ENCODE peak calls at places on chromosomes 7 and 10, in five cellular contexts. E is hepatocyte, O is choroid plexus epithelial cell, L is endodermal cell, S is GM10248. D is an unnamed sample.

GRCh38 chr10:73044378-73045285 is 52.0 kb downstream of the P4HA1 start:
- DNase-seq in O (peak; percentile 91), E (no peak), L (no peak), S (no peak), D (no peak)

GRCh38 chr7:43926193-43927043 is at the start of gene UBE2D4:
- DNase-seq in E (peak; percentile 91), L (peak; percentile 88), S (peak; percentile 92), O (peak; percentile 69), D (peak; percentile 89)

GRCh38 chr10:61397175-61397986 is 55.8 kb downstream of the TMEM26 start:
- DNase-seq in L (no peak), E (no peak), S (no peak), O (peak; percentile 86), D (no peak)

GRCh38 chr7:92798517-92799249 is 37.7 kb downstream of the CDK6 start:
- DNase-seq in E (no peak), L (no peak), S (no peak), O (no peak), D (no peak)

GRCh38 chr7:936131-937054 is 18.1 kb downstream of the ADAP1 start:
- DNase-seq in E (peak; percentile 8), O (peak; percentile 68), S (peak; percentile 85), L (no peak), D (peak; percentile 47)

GRCh38 chr7:137717811-137718271 is 128.9 kb downstream of the DGKI start:
- DNase-seq in E (no peak), O (peak; percentile 83), L (peak; percentile 78), S (no peak), D (no peak)

GRCh38 chr10:11178606-11179221 is 161.0 kb downstream of the CELF2 start:
- DNase-seq in S (peak; percentile 79), E (peak; percentile 55), O (no peak), L (no peak), D (peak; percentile 43)

GRCh38 chr7:123738356-123738755 is 10.4 kb downstream of the WASL start:
- DNase-seq in E (peak; percentile 48), L (no peak), O (no peak), S (no peak), D (no peak)

GRCh38 chr10:71084061-71084817 is 128.1 kb upstream of the UNC5B start:
- DNase-seq in L (peak; percentile 45), O (no peak), E (no peak), S (no peak), D (no peak)

GRCh38 chr7:75968561-75969001 is 25.8 kb downstream of the TMEM120A start:
- DNase-seq in E (no peak), S (no peak), O (no peak), L (no peak), D (no peak)

GRCh38 chr7:154450434-154450833 is 398.2 kb downstream of the DPP6 start:
- DNase-seq in E (no peak), L (no peak), S (no peak), O (no peak), D (no peak)

GRCh38 chr7:137869260-137869659 is 22.5 kb upstream of the DGKI start:
- DNase-seq in L (no peak), S (no peak), O (no peak), E (no peak), D (no peak)

GRCh38 chr7:17939670-17940301 is 508 bp downstream of the SNX13 start:
- DNase-seq in L (no peak), E (peak; percentile 58), S (peak; percentile 48), O (peak; percentile 27), D (peak; percentile 61)

GRCh38 chr10:52949899-52950298 is 177.3 kb upstream of the MBL2 start:
- DNase-seq in S (no peak), L (peak; percentile 75), O (peak; percentile 25), E (peak; percentile 23), D (no peak)

GRCh38 chr7:115368998-115369397 is 447.1 kb downstream of the MDFIC start:
- DNase-seq in E (no peak), S (no peak), L (no peak), O (no peak), D (no peak)

GRCh38 chr7:101804642-101805401 is 12.6 kb upstream of the CUX1 start:
- DNase-seq in L (peak; percentile 92), O (no peak), E (peak; percentile 49), S (no peak), D (no peak)

GRCh38 chr10:5428133-5428532 is 15.8 kb downstream of the NET1 start:
- DNase-seq in L (no peak), S (no peak), O (no peak), E (no peak), D (no peak)

GRCh38 chr10:34957531-34957930 is 132.6 kb downstream of the CUL2 start:
- DNase-seq in O (no peak), L (no peak), E (no peak), S (no peak), D (no peak)

GRCh38 chr7:5625938-5626337 is 155.5 kb downstream of the RNF216 start:
- DNase-seq in S (peak; percentile 59), E (peak; percentile 38), O (peak; percentile 95), L (no peak), D (no peak)

GRCh38 chr7:138065827-138066226 is 10.4 kb upstream of the AKR1D1 start:
- DNase-seq in E (no peak), L (no peak), S (no peak), O (no peak), D (no peak)

GRCh38 chr10:77026148-77026547 is 611.5 kb downstream of the KCNMA1 start:
- DNase-seq in S (no peak), L (no peak), O (no peak), E (no peak), D (no peak)

GRCh38 chr10:1685671-1686450 is 51.5 kb downstream of the ADARB2 start:
- DNase-seq in E (peak; percentile 47), S (no peak), L (no peak), O (no peak), D (no peak)

GRCh38 chr7:150903627-150904026 is 51.3 kb downstream of the AOC1 start:
- DNase-seq in E (no peak), L (no peak), S (peak; percentile 6), O (peak; percentile 3), D (no peak)

GRCh38 chr7:33837356-33837851 is 67.9 kb upstream of the BMPER start:
- DNase-seq in E (no peak), O (no peak), L (peak; percentile 34), S (no peak), D (no peak)

GRCh38 chr7:12570148-12570528 is 382 bp upstream of the SCIN start:
- DNase-seq in E (peak; percentile 57), L (no peak), S (no peak), O (no peak), D (no peak)

GRCh38 chr10:33134011-33134751 is 176.2 kb upstream of the ITGB1 start:
- DNase-seq in E (peak; percentile 82), S (no peak), O (peak; percentile 89), L (no peak), D (peak; percentile 21)

GRCh38 chr7:129454249-129454551 is 20.0 kb downstream of the STRIP2 start:
- DNase-seq in O (no peak), L (peak; percentile 97), S (no peak), E (no peak), D (no peak)

GRCh38 chr10:59499460-59499859 is 137.1 kb upstream of the FAM13C start:
- DNase-seq in S (no peak), O (no peak), L (peak; percentile 58), E (no peak), D (no peak)

GRCh38 chr10:91389636-91390512 is 20.3 kb upstream of the HECTD2 start:
- DNase-seq in O (peak; percentile 82), L (no peak), S (peak; percentile 33), E (peak; percentile 86), D (no peak)

GRCh38 chr7:97025983-97026704 is 1.5 kb upstream of the DLX5 start:
- DNase-seq in S (no peak), E (no peak), L (peak; percentile 76), O (peak; percentile 5), D (no peak)

GRCh38 chr10:116733566-116733965 is 8.8 kb downstream of the HSPA12A start:
- DNase-seq in O (no peak), E (no peak), L (no peak), S (no peak), D (no peak)

GRCh38 chr7:123633553-123633952 is 22.1 kb upstream of the LMOD2 start:
- DNase-seq in S (no peak), O (peak; percentile 89), E (no peak), L (no peak), D (no peak)

DNA sequence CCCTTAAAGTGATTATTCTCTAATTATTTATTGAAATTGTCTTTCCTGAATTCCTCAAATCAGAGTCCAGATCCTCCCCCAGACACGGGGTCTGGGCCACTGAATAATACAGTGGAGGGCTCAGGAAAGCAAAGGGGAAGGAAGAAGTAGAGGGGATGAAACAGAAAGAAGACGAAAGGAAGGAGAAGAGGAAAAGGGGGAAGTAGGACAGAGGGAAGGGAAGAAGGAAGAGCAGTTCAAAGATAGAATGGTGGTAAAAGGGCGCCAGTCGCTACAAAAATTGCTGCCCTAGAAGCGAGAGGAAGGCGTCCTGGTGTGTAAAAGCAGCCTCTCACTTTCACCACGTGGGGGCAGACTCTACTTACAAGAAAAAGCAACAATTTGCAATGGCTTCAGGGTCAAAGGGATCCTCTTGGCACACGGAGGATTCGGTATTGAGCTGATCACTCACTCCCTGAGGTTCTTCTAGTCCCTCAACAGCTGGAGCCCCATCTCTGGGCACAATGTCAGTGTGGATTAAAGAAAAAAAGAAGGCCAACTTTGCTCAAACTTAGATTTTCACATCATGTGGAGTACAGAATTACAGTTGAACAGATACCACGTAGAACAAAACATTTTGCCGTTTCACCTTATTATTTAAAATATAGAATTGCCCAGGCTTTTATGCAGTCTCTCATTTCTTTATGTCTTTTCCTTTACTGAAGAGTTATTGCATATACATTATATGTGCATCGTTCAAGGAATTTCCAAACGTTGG is 31.4 kb upstream of the NPVF start:
- DNase-seq in E (peak; percentile 87), O (peak; percentile 91), S (peak; percentile 52), L (peak; percentile 91), D (no peak)
- TF ChIP-seq CTCF in E (peak; percentile 90), O (peak; percentile 96), S (peak; percentile 72), L (peak; percentile 93), D (peak; percentile 62)

DNA sequence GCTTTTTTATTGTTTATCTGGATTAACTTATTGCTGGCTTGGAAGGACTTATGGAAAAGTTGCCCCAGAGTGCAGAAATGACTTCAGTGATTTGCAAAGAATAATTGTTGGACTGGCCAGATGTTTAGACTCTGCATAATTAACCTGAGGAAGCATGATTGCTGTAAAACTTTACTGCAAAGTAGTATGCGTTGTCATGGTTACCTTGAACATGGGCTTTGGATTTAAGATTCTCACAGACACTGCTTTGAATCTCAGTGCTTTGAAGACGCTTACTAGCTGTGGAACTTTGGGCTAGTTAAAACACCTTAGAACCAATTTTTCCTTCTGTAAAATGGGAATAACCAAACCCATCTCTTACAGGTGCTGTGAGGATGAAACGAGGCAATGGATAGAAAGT is 425.2 kb upstream of the GALNT17 start:
- DNase-seq in S (no peak), L (no peak), E (no peak), O (no peak), D (no peak)
- TF ChIP-seq CTCF in S (no peak), L (no peak), E (no peak), O (no peak), D (no peak)

DNA sequence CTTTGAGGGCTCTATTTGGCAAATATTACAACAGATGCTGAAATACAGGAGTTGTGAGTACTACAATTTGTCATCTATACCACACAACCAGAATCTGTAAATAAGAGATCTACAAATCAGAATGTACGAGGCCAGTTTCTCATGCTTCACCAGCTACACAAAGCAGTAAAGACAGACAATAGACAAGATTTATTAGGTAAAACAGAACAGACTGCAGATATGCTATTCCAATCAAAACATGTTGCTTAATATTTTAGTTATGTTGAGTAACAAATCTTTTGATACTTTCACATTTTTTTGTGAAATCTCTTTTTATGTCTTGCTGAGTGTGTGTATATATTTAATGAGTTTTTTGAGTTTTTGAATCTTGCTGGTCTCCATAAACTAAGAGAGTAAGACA is 109.1 kb downstream of the CHCHD3 start:
- DNase-seq in S (no peak), E (no peak), L (no peak), O (no peak), D (no peak)
- TF ChIP-seq CTCF in S (no peak), E (no peak), L (no peak), O (no peak), D (no peak)

GRCh38 chr7:22452142-22452763 is 47.7 kb downstream of the STEAP1B start:
- DNase-seq in L (peak; percentile 94), E (peak; percentile 76), S (peak; percentile 59), O (peak; percentile 61), D (peak; percentile 34)
- TF ChIP-seq CTCF in L (peak; percentile 90), E (peak; percentile 74), S (peak; percentile 52), O (peak; percentile 85), D (no peak)

D was measured in activated B cell treated with CpG ODN at 0.5 μM for 24 hours.